ENCODE peak calls at places on chromosomes 6 and 20, in four cellular contexts. R is K562, X is GM12878, Y is SK-N-SH. P is an unnamed sample.

GRCh38 chr6:87661016-87661415 is 41.0 kb downstream of the AKIRIN2 start:
- DNase-seq in R (no peak), Y (no peak), X (no peak), P (no peak)

GRCh38 chr6:137475103-137475502 is 19.1 kb downstream of the OLIG3 start:
- DNase-seq in Y (no peak), X (no peak), R (peak), P (no peak)

GRCh38 chr6:75098709-75099108 is 107.1 kb downstream of the COL12A1 start:
- DNase-seq in R (no peak), Y (no peak), X (no peak), P (no peak)

GRCh38 chr6:142933701-142934100 is 11.3 kb downstream of the HIVEP2 start:
- DNase-seq in X (no peak), R (no peak), Y (no peak), P (no peak)

GRCh38 chr6:77440206-77440976 is 22.9 kb downstream of the HTR1B start:
- DNase-seq in Y (no peak), R (no peak), X (no peak), P (no peak)

GRCh38 chr6:70131528-70131927 is 171.4 kb downstream of the COL9A1 start:
- DNase-seq in Y (no peak), X (peak), R (no peak), P (no peak)

GRCh38 chr6:147448212-147448611 is 60.3 kb upstream of the SAMD5 start:
- DNase-seq in Y (no peak), X (no peak), R (no peak), P (peak)

GRCh38 chr6:110255356-110255755 is 75.1 kb downstream of the CDC40 start:
- DNase-seq in R (no peak), X (no peak), Y (no peak), P (peak)

GRCh38 chr6:148827421-148827820 is 80.6 kb downstream of the UST start:
- DNase-seq in R (no peak), Y (no peak), X (no peak), P (no peak)

GRCh38 chr20:8811801-8812594 is 256.9 kb upstream of the PLCB4 start:
- DNase-seq in R (no peak), X (no peak), Y (no peak), P (peak)

GRCh38 chr20:19540401-19540800 is 217.7 kb upstream of the RIN2 start:
- DNase-seq in X (no peak), Y (no peak), R (no peak), P (no peak)

GRCh38 chr20:34350095-34350494 is 13.0 kb upstream of the ITCH start:
- DNase-seq in Y (no peak), X (no peak), R (no peak), P (no peak)

DNA sequence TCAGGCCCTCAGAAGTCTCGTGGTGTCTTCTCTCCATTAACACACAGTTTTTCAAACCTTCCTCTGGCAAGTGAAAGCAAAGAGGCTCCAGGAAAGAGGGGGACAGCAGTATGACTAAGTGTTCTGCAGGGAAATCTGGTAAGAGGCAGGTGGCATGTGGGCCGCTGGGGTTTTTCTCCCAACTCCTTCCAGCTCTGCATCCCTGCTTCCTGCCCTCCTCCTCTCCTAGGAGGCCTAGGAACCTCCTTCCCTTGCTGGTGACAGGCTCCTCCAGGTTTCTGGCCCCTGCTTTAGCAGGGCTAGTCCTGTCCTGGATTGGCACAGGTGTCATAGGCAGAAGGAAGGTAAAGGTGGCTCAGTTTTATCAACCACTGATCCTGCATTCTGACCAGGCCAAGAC is 7.6 kb upstream of the ITCH start:
- DNase-seq in Y (no peak), X (no peak), R (no peak), P (no peak)
- TF ChIP-seq NRF1 in Y (no peak), X (no peak), R (no peak), P (no peak)

DNA sequence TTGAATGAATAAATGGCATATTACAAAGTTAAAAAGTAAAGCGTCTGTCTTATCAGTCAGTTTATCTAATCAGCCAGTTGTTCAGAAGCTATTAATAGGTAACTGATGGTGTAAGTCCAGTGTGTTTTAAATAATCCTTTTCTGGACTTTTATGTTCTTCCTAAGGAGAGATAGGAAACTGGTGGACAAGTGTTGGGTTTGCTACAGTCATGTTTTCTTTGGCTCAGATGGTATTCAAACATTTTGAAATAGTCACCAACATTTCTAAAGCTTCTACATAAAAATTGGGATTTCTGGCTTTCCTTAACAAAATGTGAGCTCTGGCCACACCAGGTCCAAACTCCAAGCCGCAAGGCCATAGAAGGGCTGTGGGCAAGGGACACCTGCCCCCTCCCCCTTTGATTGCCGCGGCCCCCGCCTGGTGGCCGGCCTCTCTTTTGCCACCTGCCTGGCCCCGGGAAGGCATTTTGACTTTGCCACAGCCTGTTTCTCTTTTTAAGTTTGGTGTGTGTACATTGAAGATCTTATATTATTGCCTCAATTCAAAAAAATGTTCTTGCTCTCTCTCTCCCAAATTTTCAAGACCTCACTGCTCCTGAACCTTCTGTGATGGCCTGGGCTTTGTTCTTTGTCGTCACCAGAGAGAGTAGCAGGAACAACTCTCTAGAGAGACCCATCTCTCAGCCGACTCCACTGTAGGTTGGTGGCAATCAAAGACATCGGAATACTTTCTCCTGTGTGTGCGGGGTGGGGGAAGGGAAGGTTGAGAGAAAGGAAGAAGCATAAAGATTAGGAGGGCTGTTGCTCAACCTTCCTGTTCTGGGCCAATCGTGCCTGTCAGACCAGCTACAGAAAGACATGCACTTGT is 84.0 kb upstream of the ZNF217 start:
- DNase-seq in R (peak), Y (no peak), X (no peak), P (no peak)
- TF ChIP-seq NRF1 in R (no peak), Y (no peak), X (no peak), P (no peak)

GRCh38 chr6:108592371-108593337 is 31.9 kb downstream of the FOXO3 start:
- DNase-seq in Y (no peak), X (peak), R (peak), P (no peak)
- TF ChIP-seq NRF1 in Y (no peak), X (no peak), R (no peak), P (no peak)

GRCh38 chr6:170344631-170345576 is 38.3 kb downstream of the FAM120B start:
- DNase-seq in R (no peak), X (peak), Y (no peak), P (no peak)
- TF ChIP-seq NRF1 in R (no peak), X (no peak), Y (no peak), P (no peak)

GRCh38 chr20:62473717-62474584 is 1.8 kb downstream of the GATA5 start:
- DNase-seq in X (no peak), R (no peak), Y (no peak), P (peak)
- TF ChIP-seq NRF1 in X (no peak), R (no peak), Y (no peak), P (no peak)

GRCh38 chr6:30283761-30284160 is 43.0 kb upstream of the TRIM39 start:
- DNase-seq in X (no peak), R (no peak), Y (no peak), P (no peak)
- TF ChIP-seq NRF1 in X (no peak), R (no peak), Y (no peak), P (no peak)

GRCh38 chr6:133683603-133684002 is 205.3 kb upstream of the TCF21 start:
- DNase-seq in Y (no peak), R (no peak), X (no peak), P (no peak)
- TF ChIP-seq NRF1 in Y (no peak), R (no peak), X (no peak), P (no peak)